ENCODE peak calls at places on chromosomes 11 and 22, in five cellular contexts. T is IMR-90, L is psoas muscle, A is fibroblast of lung, I is pancreas. G is an unnamed sample. For H3K36me3, the result is how much of the 10 kb centered on the place peaks cover.

GRCh38 chr11:62974848-62975522 is 9.8 kb downstream of the SLC22A6 start:
- DNase-seq in L (peak), T (no peak), A (no peak), I (peak), G (peak)

GRCh38 chr11:76621466-76621865 is 49.1 kb downstream of the LRRC32 start:
- DNase-seq in T (no peak), L (no peak), I (no peak), A (no peak), G (no peak)

GRCh38 chr11:37946155-37946766 is 1348.2 kb upstream of the RAG2 start:
- DNase-seq in L (no peak), A (peak), T (peak), I (no peak), G (peak)

GRCh38 chr11:8985462-8985861 is 18.3 kb downstream of the NRIP3 start:
- DNase-seq in T (no peak), L (no peak), A (no peak), I (no peak), G (no peak)

GRCh38 chr22:46192210-46192993 is 42.1 kb downstream of the PPARA start:
- DNase-seq in L (no peak), T (no peak), I (no peak), A (no peak), G (no peak)

GRCh38 chr11:5618807-5619206 is 6.0 kb upstream of the TRIM34 start:
- DNase-seq in I (no peak), A (peak), L (no peak), T (peak), G (peak)

GRCh38 chr11:79209540-79210266 is 231.1 kb downstream of the TENM4 start:
- DNase-seq in A (peak), L (no peak), I (no peak), T (peak), G (no peak)

GRCh38 chr11:120142072-120142423 is 4.1 kb upstream of the TRIM29 start:
- DNase-seq in T (no peak), I (no peak), A (no peak), L (no peak), G (no peak)

GRCh38 chr11:32586576-32587190 is 3.1 kb downstream of the EIF3M start:
- DNase-seq in A (peak), T (peak), I (no peak), L (no peak), G (peak)

GRCh38 chr11:123314972-123315371 is 115.1 kb upstream of the GRAMD1B start:
- DNase-seq in A (no peak), T (no peak), I (no peak), L (peak), G (no peak)

GRCh38 chr11:9893474-9893873 is 229.6 kb downstream of the SWAP70 start:
- DNase-seq in T (peak), L (no peak), A (no peak), I (no peak), G (no peak)

GRCh38 chr22:17239156-17239701 is 20.0 kb upstream of the ADA2 start:
- DNase-seq in L (no peak), A (no peak), T (no peak), I (no peak), G (no peak)

GRCh38 chr22:45877651-45878050 is 99.3 kb downstream of the WNT7B start:
- DNase-seq in L (peak), I (no peak), A (no peak), T (no peak), G (no peak)

GRCh38 chr11:74255741-74256369 is 55.6 kb downstream of the P4HA3 start:
- DNase-seq in L (no peak), A (peak), T (peak), I (peak), G (peak)

GRCh38 chr11:125055107-125055715 is 7.9 kb upstream of the SLC37A2 start:
- DNase-seq in I (no peak), T (no peak), L (no peak), A (no peak), G (peak)

GRCh38 chr11:11843233-11843632 is 1.5 kb downstream of the USP47 start:
- DNase-seq in T (peak), A (peak), I (no peak), L (no peak), G (peak)

GRCh38 chr11:124446926-124447325 is 1.4 kb upstream of the OR8B8 start:
- DNase-seq in T (peak), L (no peak), I (no peak), A (no peak), G (peak)

GRCh38 chr11:6200975-6201374 is 2.0 kb downstream of the OR52W1 start:
- DNase-seq in T (no peak), I (no peak), L (peak), A (peak), G (no peak)

GRCh38 chr22:41929158-41929896 is 2.7 kb upstream of the TNFRSF13C start:
- DNase-seq in I (no peak), A (no peak), L (no peak), T (no peak), G (no peak)

GRCh38 chr11:132249256-132249655 is 878.8 kb downstream of the NTM start:
- DNase-seq in L (no peak), I (no peak), A (no peak), T (no peak), G (no peak)

GRCh38 chr11:22392561-22392960 is 54.4 kb downstream of the SLC17A6 start:
- DNase-seq in I (no peak), L (no peak), A (no peak), T (no peak), G (peak)

GRCh38 chr11:114316980-114317675 is 20.9 kb downstream of the NNMT start:
- DNase-seq in A (no peak), I (no peak), L (no peak), T (no peak), G (no peak)

GRCh38 chr11:43543313-43543712 is 137.2 kb upstream of the HSD17B12 start:
- DNase-seq in A (no peak), T (no peak), L (no peak), I (no peak), G (peak)

GRCh38 chr11:112073941-112074811 is at the start of the genes NKAPD1 and PIH1D2:
- DNase-seq in T (peak), A (peak), L (peak), I (peak), G (peak)

GRCh38 chr11:12276356-12276755 is 101.0 kb upstream of the PARVA start:
- DNase-seq in I (no peak), T (no peak), L (no peak), A (no peak), G (no peak)

GRCh38 chr11:69374110-69374981 is 80.4 kb downstream of the MYEOV start:
- DNase-seq in L (peak), I (no peak), T (no peak), A (no peak), G (no peak)

GRCh38 chr11:134503104-134503503 is 91.1 kb upstream of the B3GAT1 start:
- DNase-seq in L (no peak), I (no peak), A (no peak), T (no peak), G (no peak)

GRCh38 chr11:64844330-64845124 is at the start of gene CDC42BPG:
- DNase-seq in T (peak), L (peak), I (peak), A (peak), G (peak)

GRCh38 chr11:19286411-19286810 is 45.7 kb upstream of the E2F8 start:
- DNase-seq in I (no peak), L (no peak), A (no peak), T (no peak), G (no peak)

GRCh38 chr11:105315287-105315686 is 175.7 kb upstream of the CARD18 start:
- DNase-seq in L (no peak), I (no peak), A (no peak), T (no peak), G (peak)

GRCh38 chr11:34343153-34343552 is 14.7 kb downstream of the ABTB2 start:
- DNase-seq in I (no peak), L (no peak), A (peak), T (peak), G (peak)

GRCh38 chr11:6655790-6656580 is at the start of gene DCHS1:
- DNase-seq in L (no peak), T (no peak), I (peak), A (no peak), G (no peak)

GRCh38 chr11:12693485-12694181 is 19.4 kb downstream of the TEAD1 start:
- DNase-seq in L (peak), T (peak), I (no peak), A (peak), G (peak)

GRCh38 chr11:94924074-94925031 is 49.0 kb downstream of the CWC15 start:
- DNase-seq in I (no peak), A (peak), T (peak), L (no peak), G (no peak)

GRCh38 chr11:15663778-15664218 is 549.1 kb downstream of the INSC start:
- DNase-seq in A (no peak), L (peak), I (no peak), T (no peak), G (no peak)

GRCh38 chr11:11338304-11338703 is 14.7 kb downstream of the CSNK2A3 start:
- DNase-seq in T (no peak), L (no peak), I (no peak), A (no peak), G (no peak)

GRCh38 chr11:111944651-111945051 is 7.5 kb downstream of the DIXDC1 start:
- DNase-seq in I (no peak), T (peak), L (no peak), A (peak), G (peak)

GRCh38 chr22:23769321-23769965 is 1.7 kb upstream of the CHCHD10 start:
- DNase-seq in I (no peak), A (no peak), L (no peak), T (no peak), G (no peak)

GRCh38 chr11:105181100-105181499 is 41.5 kb upstream of the CARD18 start:
- DNase-seq in L (no peak), I (no peak), T (peak), A (peak), G (peak)

DNA sequence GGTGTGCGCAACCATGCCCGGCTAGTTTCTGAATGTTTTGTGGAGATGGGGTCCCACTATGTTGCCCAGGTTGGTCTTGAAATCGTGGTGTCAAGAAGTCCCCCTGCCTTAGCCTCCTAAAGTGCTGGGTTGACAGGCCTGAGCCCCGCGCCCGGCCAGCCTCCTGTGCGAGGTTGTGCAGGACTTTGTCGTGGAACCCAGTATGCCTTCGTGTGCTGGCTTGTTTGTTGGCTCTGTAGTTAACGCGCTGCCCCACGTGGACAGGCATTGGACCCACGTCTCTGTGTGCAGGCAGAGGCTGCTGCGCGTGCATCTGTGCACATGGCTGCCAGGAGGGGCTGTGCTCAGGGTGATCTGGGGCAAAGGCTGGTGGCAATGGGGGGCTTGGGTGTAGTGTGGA is 33.9 kb upstream of the ZNF195 start:
- DNase-seq in T (no peak), A (no peak), L (no peak), I (no peak), G (no peak)
- H3K4me3 ChIP-seq in T (no peak), A (no peak), L (no peak), I (no peak), G (no peak)

GRCh38 chr22:50470491-50470890 is 4.3 kb downstream of the SBF1 start:
- DNase-seq in I (no peak), A (no peak), T (no peak), L (no peak), G (no peak)

GRCh38 chr22:50467341-50467740 is 7.5 kb downstream of the SBF1 start:
- DNase-seq in I (no peak), A (no peak), T (no peak), L (no peak), G (no peak)

GRCh38 chr22:50469377-50470305 is 5.2 kb downstream of the SBF1 start:
- DNase-seq in L (peak), I (peak), A (peak), T (peak), G (peak)

GRCh38 chr22:50467773-50468440 is 6.9 kb downstream of the SBF1 start:
- DNase-seq in L (no peak), T (no peak), A (no peak), I (no peak), G (no peak)

GRCh38 chr22:50468626-50469025 is 6.2 kb downstream of the SBF1 start:
- DNase-seq in T (no peak), L (no peak), I (no peak), A (no peak), G (no peak)
- H3K36me3 ChIP-seq in T (under half), L (under half), I (under half), A (under half), G (under half)

GRCh38 chr11:122175316-122175715 is 59.3 kb upstream of the BLID start:
- DNase-seq in I (no peak), T (no peak), A (no peak), L (no peak), G (no peak)

GRCh38 chr11:122177238-122177637 is 61.2 kb upstream of the BLID start:
- DNase-seq in L (no peak), A (no peak), I (no peak), T (no peak), G (no peak)

GRCh38 chr11:122178795-122179194 is 62.8 kb upstream of the BLID start:
- DNase-seq in A (no peak), T (peak), L (no peak), I (no peak), G (no peak)

GRCh38 chr11:122173587-122173986 is 57.6 kb upstream of the BLID start:
- DNase-seq in I (no peak), A (no peak), T (no peak), L (no peak), G (no peak)

GRCh38 chr11:122176651-122177050 is 60.6 kb upstream of the BLID start:
- DNase-seq in A (no peak), I (no peak), T (no peak), L (no peak), G (peak)
- H3K4me3 ChIP-seq in A (peak), I (no peak), T (peak), L (no peak), G (no peak)

GRCh38 chr22:31275018-31275417 is 17.3 kb downstream of the PIK3IP1 start:
- DNase-seq in I (no peak), A (no peak), L (no peak), T (no peak), G (no peak)
- H3K36me3 ChIP-seq in I (under half), A (under half), L (under half), T (under half), G (under half)

GRCh38 chr22:49943771-49944398 is 16.7 kb upstream of the PIM3 start:
- DNase-seq in A (no peak), T (no peak), I (peak), L (no peak), G (no peak)
- H3K4me3 ChIP-seq in A (no peak), T (no peak), I (no peak), L (no peak), G (no peak)

GRCh38 chr11:2945757-2946287 is 16.6 kb upstream of the PHLDA2 start:
- DNase-seq in I (no peak), A (no peak), L (no peak), T (no peak), G (no peak)

GRCh38 chr11:2943711-2944118 is 14.5 kb upstream of the PHLDA2 start:
- DNase-seq in A (no peak), L (peak), I (peak), T (no peak), G (peak)

GRCh38 chr11:2942872-2943710 is 13.9 kb upstream of the PHLDA2 start:
- DNase-seq in I (no peak), T (no peak), A (no peak), L (no peak), G (no peak)

GRCh38 chr11:2944530-2944929 is 15.3 kb upstream of the PHLDA2 start:
- DNase-seq in A (no peak), L (no peak), T (no peak), I (no peak), G (no peak)

GRCh38 chr11:2944953-2945756 is 15.9 kb upstream of the PHLDA2 start:
- DNase-seq in L (peak), T (peak), I (peak), A (peak), G (peak)
- H3K36me3 ChIP-seq in L (under half), T (under half), I (under half), A (under half), G (under half)

DNA sequence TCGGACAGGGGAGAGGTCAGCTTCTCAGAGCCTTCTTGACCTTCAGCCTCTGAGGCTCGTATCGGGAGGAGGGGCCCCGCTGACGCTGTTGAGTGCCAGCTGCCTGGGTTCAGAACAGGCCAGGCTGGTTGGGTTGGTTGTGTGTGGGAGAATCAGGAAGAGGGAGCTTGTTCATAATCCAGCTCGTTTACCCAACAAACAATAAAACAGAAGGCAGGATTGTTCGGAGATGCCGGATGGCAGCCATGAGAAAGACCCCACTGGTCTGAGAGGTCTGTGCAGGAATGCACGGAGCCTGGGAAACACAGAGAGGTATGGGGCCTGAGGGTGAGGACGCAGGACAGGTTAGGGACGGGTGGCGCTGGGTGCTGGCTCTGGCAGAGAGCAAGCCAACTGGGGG is 31.6 kb upstream of the SHANK2 start:
- DNase-seq in A (no peak), T (no peak), I (peak), L (no peak), G (peak)
- H3K4me3 ChIP-seq in A (no peak), T (no peak), I (peak), L (no peak), G (peak)

GRCh38 chr22:29814003-29814402 is 24.1 kb downstream of the ASCC2 start:
- DNase-seq in I (no peak), L (no peak), A (no peak), T (no peak), G (peak)

GRCh38 chr22:29816539-29816938 is 21.5 kb downstream of the ASCC2 start:
- DNase-seq in L (no peak), A (peak), I (no peak), T (no peak), G (no peak)

GRCh38 chr22:29816980-29817379 is 21.1 kb downstream of the ASCC2 start:
- DNase-seq in I (no peak), A (no peak), L (no peak), T (no peak), G (peak)

GRCh38 chr22:29816128-29816527 is 21.9 kb downstream of the ASCC2 start:
- DNase-seq in T (no peak), I (peak), A (peak), L (peak), G (peak)

DNA sequence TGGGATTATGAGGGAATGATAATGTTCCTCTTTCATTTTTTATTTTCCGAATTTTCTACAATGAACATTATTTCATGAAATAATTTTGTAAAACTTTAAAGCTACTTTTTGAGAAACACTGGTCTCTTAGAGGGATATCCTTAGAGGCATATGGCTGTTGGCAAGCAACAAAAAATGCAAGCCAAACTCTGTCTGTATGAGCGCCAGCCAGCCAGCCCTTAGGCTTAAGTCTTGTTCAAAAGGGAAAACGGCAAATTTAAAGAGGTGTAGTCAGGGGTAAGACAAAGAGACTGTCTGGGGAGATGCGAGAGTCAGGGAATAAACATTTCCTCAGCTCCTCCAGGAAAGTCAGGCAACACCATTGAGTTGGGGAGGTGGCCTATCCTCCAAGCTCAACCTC is 22.5 kb downstream of the ASCC2 start:
- DNase-seq in A (no peak), L (no peak), T (no peak), I (no peak), G (no peak)
- H3K36me3 ChIP-seq in A (under half), L (under half), T (under half), I (under half), G (under half)

DNA sequence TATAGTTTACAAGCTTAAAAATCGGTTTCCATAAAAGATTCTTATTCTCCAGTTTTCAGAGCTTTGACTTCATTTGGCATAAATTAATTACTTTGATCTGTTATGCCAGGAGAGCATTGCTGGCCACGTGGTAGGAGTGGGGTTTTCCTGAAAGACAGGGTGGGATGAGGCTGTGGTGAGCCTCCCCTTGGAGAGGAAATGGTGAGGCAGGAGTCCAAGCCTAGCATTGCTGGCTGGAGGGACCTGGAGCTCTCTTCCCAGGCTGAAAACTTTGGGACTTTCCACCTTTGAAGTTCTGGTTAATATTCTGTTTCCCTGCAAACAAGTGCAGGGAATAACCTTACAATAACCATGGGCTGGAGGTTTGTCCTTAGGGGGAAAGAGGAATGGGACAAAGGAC is 21.1 kb upstream of the CSF2RB start:
- DNase-seq in A (no peak), T (no peak), I (no peak), L (no peak), G (no peak)
- H3K4me3 ChIP-seq in A (no peak), T (no peak), I (no peak), L (no peak), G (no peak)

GRCh38 chr22:40313007-40313406 is 33.3 kb upstream of the ADSL start:
- DNase-seq in A (no peak), T (no peak), I (no peak), L (no peak), G (no peak)
- H3K36me3 ChIP-seq in A (under half), T (under half), I (under half), L (under half), G (under half)

G was measured in bronchial epithelial cell.